ENCODE peak calls at places on chromosome 1, in six cellular contexts. One of them, this sample, is unnamed.

GRCh38 chr1:167899253-167899681 is 14.7 kb downstream of the ADCY10 start:
- DNase-seq in brain pericyte: no peak
- DNase-seq in ACHN: no peak
- DNase-seq in stimulated activated CD8-positive, alpha-beta memory T cell treated with anti-CD3 and anti-CD28 coated beads, Interleukin-7, amount 100 ng/mL, for 24 hours: no peak
- DNase-seq in Peyer's patch: no peak
- DNase-seq in stimulated activated CD4-positive, alpha-beta T cell treated with anti-CD3 and anti-CD28 coated beads, Interleukin-2, amount 100 ng/mL, for 48 hours: no peak
- DNase-seq in this sample: no peak

GRCh38 chr1:84000954-84001495 is 2.1 kb upstream of the TTLL7 start:
- DNase-seq in brain pericyte: no peak
- DNase-seq in ACHN: no peak
- DNase-seq in stimulated activated CD8-positive, alpha-beta memory T cell treated with anti-CD3 and anti-CD28 coated beads, Interleukin-7, amount 100 ng/mL, for 24 hours: no peak
- DNase-seq in Peyer's patch: no peak
- DNase-seq in stimulated activated CD4-positive, alpha-beta T cell treated with anti-CD3 and anti-CD28 coated beads, Interleukin-2, amount 100 ng/mL, for 48 hours: no peak
- DNase-seq in this sample: no peak

GRCh38 chr1:58780586-58781452 is 3.0 kb downstream of the JUN start:
- DNase-seq in brain pericyte: no peak
- DNase-seq in ACHN: peak; percentile 36
- DNase-seq in stimulated activated CD8-positive, alpha-beta memory T cell treated with anti-CD3 and anti-CD28 coated beads, Interleukin-7, amount 100 ng/mL, for 24 hours: no peak
- DNase-seq in Peyer's patch: no peak
- DNase-seq in stimulated activated CD4-positive, alpha-beta T cell treated with anti-CD3 and anti-CD28 coated beads, Interleukin-2, amount 100 ng/mL, for 48 hours: no peak
- DNase-seq in this sample: peak; percentile 48

GRCh38 chr1:234926574-234927311 is 201.9 kb downstream of the TOMM20 start:
- DNase-seq in brain pericyte: no peak
- DNase-seq in ACHN: no peak
- DNase-seq in stimulated activated CD8-positive, alpha-beta memory T cell treated with anti-CD3 and anti-CD28 coated beads, Interleukin-7, amount 100 ng/mL, for 24 hours: no peak
- DNase-seq in Peyer's patch: peak; percentile 60
- DNase-seq in stimulated activated CD4-positive, alpha-beta T cell treated with anti-CD3 and anti-CD28 coated beads, Interleukin-2, amount 100 ng/mL, for 48 hours: no peak
- DNase-seq in this sample: peak; percentile 47

GRCh38 chr1:209241481-209241880 is 342.0 kb upstream of the CAMK1G start:
- DNase-seq in brain pericyte: no peak
- DNase-seq in ACHN: no peak
- DNase-seq in stimulated activated CD8-positive, alpha-beta memory T cell treated with anti-CD3 and anti-CD28 coated beads, Interleukin-7, amount 100 ng/mL, for 24 hours: no peak
- DNase-seq in Peyer's patch: no peak
- DNase-seq in stimulated activated CD4-positive, alpha-beta T cell treated with anti-CD3 and anti-CD28 coated beads, Interleukin-2, amount 100 ng/mL, for 48 hours: no peak
- DNase-seq in this sample: no peak

GRCh38 chr1:84298336-84298687 is 3.2 kb upstream of the SAMD13 start:
- DNase-seq in brain pericyte: no peak
- DNase-seq in ACHN: peak; percentile 45
- DNase-seq in stimulated activated CD8-positive, alpha-beta memory T cell treated with anti-CD3 and anti-CD28 coated beads, Interleukin-7, amount 100 ng/mL, for 24 hours: peak; percentile 9
- DNase-seq in Peyer's patch: peak; percentile 76
- DNase-seq in stimulated activated CD4-positive, alpha-beta T cell treated with anti-CD3 and anti-CD28 coated beads, Interleukin-2, amount 100 ng/mL, for 48 hours: peak; percentile 24
- DNase-seq in this sample: peak; percentile 47

GRCh38 chr1:29502225-29502755 is 266.0 kb downstream of the PTPRU start:
- DNase-seq in brain pericyte: no peak
- DNase-seq in ACHN: no peak
- DNase-seq in stimulated activated CD8-positive, alpha-beta memory T cell treated with anti-CD3 and anti-CD28 coated beads, Interleukin-7, amount 100 ng/mL, for 24 hours: no peak
- DNase-seq in Peyer's patch: no peak
- DNase-seq in stimulated activated CD4-positive, alpha-beta T cell treated with anti-CD3 and anti-CD28 coated beads, Interleukin-2, amount 100 ng/mL, for 48 hours: no peak
- DNase-seq in this sample: no peak

GRCh38 chr1:206500046-206500445 is 7.3 kb upstream of the RASSF5 start:
- DNase-seq in brain pericyte: no peak
- DNase-seq in ACHN: no peak
- DNase-seq in stimulated activated CD8-positive, alpha-beta memory T cell treated with anti-CD3 and anti-CD28 coated beads, Interleukin-7, amount 100 ng/mL, for 24 hours: no peak
- DNase-seq in Peyer's patch: no peak
- DNase-seq in stimulated activated CD4-positive, alpha-beta T cell treated with anti-CD3 and anti-CD28 coated beads, Interleukin-2, amount 100 ng/mL, for 48 hours: no peak
- DNase-seq in this sample: peak; percentile 37

GRCh38 chr1:238029126-238029525 is 138.4 kb upstream of the ZP4 start:
- DNase-seq in brain pericyte: no peak
- DNase-seq in ACHN: peak; percentile 94
- DNase-seq in stimulated activated CD8-positive, alpha-beta memory T cell treated with anti-CD3 and anti-CD28 coated beads, Interleukin-7, amount 100 ng/mL, for 24 hours: no peak
- DNase-seq in Peyer's patch: no peak
- DNase-seq in stimulated activated CD4-positive, alpha-beta T cell treated with anti-CD3 and anti-CD28 coated beads, Interleukin-2, amount 100 ng/mL, for 48 hours: no peak
- DNase-seq in this sample: no peak

GRCh38 chr1:44605904-44606615 is 68.2 kb downstream of the TMEM53 start:
- DNase-seq in brain pericyte: no peak
- DNase-seq in ACHN: no peak
- DNase-seq in stimulated activated CD8-positive, alpha-beta memory T cell treated with anti-CD3 and anti-CD28 coated beads, Interleukin-7, amount 100 ng/mL, for 24 hours: no peak
- DNase-seq in Peyer's patch: no peak
- DNase-seq in stimulated activated CD4-positive, alpha-beta T cell treated with anti-CD3 and anti-CD28 coated beads, Interleukin-2, amount 100 ng/mL, for 48 hours: no peak
- DNase-seq in this sample: no peak